ENCODE peak calls at places on chromosome 21, in six cellular contexts. T, V, B, W, M and G are unnamed samples.

GRCh38 chr21:46117586-46118304 is 19.8 kb downstream of the COL6A2 start:
- DNase-seq in B (peak), W (no peak), M (no peak), T (no peak), V (peak), G (no peak)

GRCh38 chr21:29194342-29194741 is 63.9 kb downstream of the MAP3K7CL start:
- DNase-seq in B (no peak), W (no peak), V (no peak), T (no peak), M (no peak), G (no peak)

GRCh38 chr21:15000076-15000475 is 64.7 kb downstream of the NRIP1 start:
- DNase-seq in T (no peak), V (no peak), W (no peak), B (no peak), M (no peak), G (peak)

GRCh38 chr21:39103689-39104088 is 79.6 kb downstream of the PSMG1 start:
- DNase-seq in B (peak), V (no peak), T (no peak), W (no peak), M (peak), G (no peak)

GRCh38 chr21:39867198-39867650 is at the start of gene PCP4:
- DNase-seq in W (peak), T (peak), M (no peak), V (peak), B (no peak), G (no peak)

GRCh38 chr21:32578107-32578691 is 7.1 kb downstream of the TCP10L start:
- DNase-seq in V (no peak), B (no peak), T (no peak), W (peak), M (no peak), G (no peak)

GRCh38 chr21:16588433-16588860 is 858.7 kb downstream of the USP25 start:
- DNase-seq in B (peak), M (peak), T (peak), V (peak), W (peak), G (no peak)

GRCh38 chr21:44427241-44428120 is 27.8 kb upstream of the LRRC3 start:
- DNase-seq in T (no peak), V (no peak), B (peak), W (no peak), M (no peak), G (no peak)

GRCh38 chr21:39951183-39952101 is 84.2 kb downstream of the PCP4 start:
- DNase-seq in V (no peak), M (no peak), W (no peak), B (no peak), T (no peak), G (no peak)

GRCh38 chr21:15203740-15204139 is 138.9 kb upstream of the NRIP1 start:
- DNase-seq in B (no peak), M (no peak), V (no peak), W (peak), T (no peak), G (no peak)

GRCh38 chr21:23853796-23854379 is 1753.4 kb downstream of the MRPL39 start:
- DNase-seq in M (no peak), W (peak), V (no peak), B (no peak), T (no peak), G (peak)

GRCh38 chr21:33789697-33790096 is 125.9 kb downstream of the ATP5PO start:
- DNase-seq in W (no peak), M (no peak), T (no peak), V (no peak), B (no peak), G (peak)

GRCh38 chr21:15152591-15152990 is 87.8 kb upstream of the NRIP1 start:
- DNase-seq in V (no peak), T (no peak), W (no peak), B (no peak), M (no peak), G (no peak)

GRCh38 chr21:46325073-46325912 is 1.3 kb downstream of the PCNT start:
- DNase-seq in T (peak), B (no peak), M (no peak), V (peak), W (peak), G (no peak)

GRCh38 chr21:15730484-15731242 is 881 bp downstream of the USP25 start:
- DNase-seq in W (no peak), V (no peak), B (no peak), T (no peak), M (no peak), G (no peak)

GRCh38 chr21:28212056-28212455 is 780.6 kb downstream of the LTN1 start:
- DNase-seq in T (no peak), M (no peak), B (no peak), V (no peak), W (no peak), G (peak)

GRCh38 chr21:46661211-46661625 is 25.7 kb downstream of the PRMT2 start:
- DNase-seq in M (peak), W (peak), B (no peak), V (peak), T (peak), G (peak)

GRCh38 chr21:38869946-38870345 is 64.2 kb downstream of the ETS2 start:
- DNase-seq in T (no peak), M (no peak), W (no peak), B (no peak), V (no peak), G (no peak)

GRCh38 chr21:22575165-22575584 is 1577.0 kb downstream of the NCAM2 start:
- DNase-seq in B (no peak), W (peak), V (no peak), T (no peak), M (no peak), G (no peak)

GRCh38 chr21:45573452-45574035 is 31.3 kb upstream of the SLC19A1 start:
- DNase-seq in B (peak), T (no peak), M (no peak), V (no peak), W (no peak), G (no peak)

GRCh38 chr21:38985423-38986378 is 180.0 kb downstream of the ETS2 start:
- DNase-seq in M (peak), B (peak), T (peak), W (no peak), V (peak), G (peak)

GRCh38 chr21:33075128-33075527 is 5.2 kb downstream of the OLIG1 start:
- DNase-seq in B (no peak), M (no peak), T (no peak), W (peak), V (no peak), G (no peak)

GRCh38 chr21:37566790-37567725 is 200.5 kb downstream of the DYRK1A start:
- DNase-seq in B (no peak), W (no peak), V (no peak), M (no peak), T (no peak), G (no peak)

GRCh38 chr21:31733521-31734149 is 1.7 kb upstream of the SCAF4 start:
- DNase-seq in B (no peak), T (no peak), W (peak), V (no peak), M (no peak), G (no peak)

GRCh38 chr21:28156590-28156989 is 836.1 kb downstream of the LTN1 start:
- DNase-seq in M (no peak), V (no peak), W (no peak), B (no peak), T (no peak), G (no peak)

GRCh38 chr21:45026066-45026745 is 48.2 kb upstream of the ADARB1 start:
- DNase-seq in B (peak), V (no peak), T (no peak), M (no peak), W (no peak), G (no peak)

GRCh38 chr21:32962286-32962685 is 63.4 kb upstream of the OLIG2 start:
- DNase-seq in M (no peak), T (no peak), B (peak), W (peak), V (no peak), G (no peak)

GRCh38 chr21:44927587-44928461 is 7.1 kb upstream of the ITGB2 start:
- DNase-seq in M (no peak), B (no peak), T (no peak), V (peak), W (no peak), G (no peak)

GRCh38 chr21:38819719-38820147 is 14.0 kb downstream of the ETS2 start:
- DNase-seq in B (peak), T (peak), M (no peak), V (no peak), W (no peak), G (no peak)

GRCh38 chr21:15831497-15831896 is 101.7 kb downstream of the USP25 start:
- DNase-seq in M (no peak), T (no peak), B (no peak), V (no peak), W (no peak), G (no peak)

GRCh38 chr21:33767236-33767635 is 124.9 kb downstream of the ITSN1 start:
- DNase-seq in W (no peak), T (no peak), M (peak), V (no peak), B (no peak), G (no peak)

GRCh38 chr21:45792682-45793383 is 149.3 kb downstream of the PCBP3 start:
- DNase-seq in T (no peak), W (no peak), M (no peak), B (no peak), V (no peak), G (no peak)

DNA sequence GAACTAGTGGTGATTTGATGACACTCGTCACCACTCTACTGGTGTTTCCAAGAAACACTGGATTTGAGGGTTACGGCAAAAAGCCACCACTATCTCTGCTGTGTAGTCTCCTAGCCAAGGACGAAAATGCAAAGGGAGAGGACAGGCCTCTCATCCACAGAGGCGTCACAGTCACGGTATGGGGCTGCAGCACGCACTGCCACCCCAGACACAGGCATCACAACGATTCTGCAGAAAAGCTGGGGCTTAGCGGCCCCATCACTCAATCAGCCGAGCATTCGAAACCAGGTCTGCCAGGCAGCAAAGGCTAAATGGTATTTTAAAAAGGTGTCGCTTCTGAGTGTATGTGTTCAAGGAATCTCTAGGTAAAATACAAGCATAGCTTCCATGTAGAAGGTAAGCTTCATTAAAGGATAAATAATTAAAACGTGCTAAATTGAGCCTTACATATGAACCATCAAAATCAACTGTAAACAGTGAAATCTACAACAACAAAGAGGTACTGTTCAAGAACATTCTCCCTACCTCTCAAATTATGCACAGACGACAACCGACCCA is 1.4 kb downstream of the RIPK4 start:
- DNase-seq in T (no peak), W (no peak), B (no peak), V (no peak), M (no peak), G (no peak)
- H3K4me3 ChIP-seq in T (peak), W (no peak), B (no peak), V (no peak), M (no peak), G (peak)

GRCh38 chr21:36035381-36035791 is 24.9 kb downstream of the SETD4 start:
- DNase-seq in M (no peak), W (peak), V (no peak), B (no peak), T (peak), G (no peak)
- TF ChIP-seq CTCF in M (no peak), W (no peak), V (no peak), B (no peak), T (no peak), G (no peak)

DNA sequence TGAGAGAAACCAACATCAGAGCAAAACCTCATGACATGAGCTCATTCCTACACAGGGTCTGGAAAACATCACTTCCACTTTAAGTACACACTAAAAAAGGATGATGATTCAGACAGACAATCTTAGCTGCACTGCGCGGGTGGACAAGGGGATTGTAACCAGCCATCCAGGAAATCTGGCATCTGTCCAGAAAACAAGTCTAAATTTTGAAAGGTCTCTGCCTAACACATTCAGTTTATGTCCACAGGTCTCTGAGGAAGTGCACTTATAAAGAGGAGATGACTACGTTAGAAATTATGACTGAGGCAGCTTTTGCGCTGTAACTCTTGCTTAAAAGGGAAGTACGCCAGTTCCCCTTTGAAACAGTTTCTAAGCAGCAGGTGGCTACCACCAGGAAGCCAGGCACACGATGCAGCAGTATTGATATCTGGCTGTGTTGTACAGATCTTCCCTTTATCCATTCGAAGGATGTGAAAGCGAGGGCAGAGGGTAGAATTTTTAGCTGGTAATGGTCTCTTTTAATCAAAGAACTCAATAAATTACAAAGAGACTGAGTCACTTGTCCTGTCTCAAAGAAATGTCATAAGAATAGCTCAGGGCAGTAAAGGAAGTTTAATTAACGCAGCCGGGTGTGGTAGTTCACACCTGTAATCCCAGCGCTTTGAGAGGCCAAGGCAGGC is 128.0 kb downstream of the SETD4 start:
- DNase-seq in T (no peak), M (peak), B (no peak), V (peak), W (peak), G (peak)
- H3K4me3 ChIP-seq in T (no peak), M (no peak), B (peak), V (peak), W (no peak), G (no peak)

GRCh38 chr21:18384771-18385170 is 18.8 kb downstream of the TMPRSS15 start:
- DNase-seq in V (no peak), B (no peak), W (peak), M (no peak), T (no peak), G (peak)
- TF ChIP-seq CTCF in V (peak), B (no peak), W (peak), M (no peak), T (no peak), G (peak)

DNA sequence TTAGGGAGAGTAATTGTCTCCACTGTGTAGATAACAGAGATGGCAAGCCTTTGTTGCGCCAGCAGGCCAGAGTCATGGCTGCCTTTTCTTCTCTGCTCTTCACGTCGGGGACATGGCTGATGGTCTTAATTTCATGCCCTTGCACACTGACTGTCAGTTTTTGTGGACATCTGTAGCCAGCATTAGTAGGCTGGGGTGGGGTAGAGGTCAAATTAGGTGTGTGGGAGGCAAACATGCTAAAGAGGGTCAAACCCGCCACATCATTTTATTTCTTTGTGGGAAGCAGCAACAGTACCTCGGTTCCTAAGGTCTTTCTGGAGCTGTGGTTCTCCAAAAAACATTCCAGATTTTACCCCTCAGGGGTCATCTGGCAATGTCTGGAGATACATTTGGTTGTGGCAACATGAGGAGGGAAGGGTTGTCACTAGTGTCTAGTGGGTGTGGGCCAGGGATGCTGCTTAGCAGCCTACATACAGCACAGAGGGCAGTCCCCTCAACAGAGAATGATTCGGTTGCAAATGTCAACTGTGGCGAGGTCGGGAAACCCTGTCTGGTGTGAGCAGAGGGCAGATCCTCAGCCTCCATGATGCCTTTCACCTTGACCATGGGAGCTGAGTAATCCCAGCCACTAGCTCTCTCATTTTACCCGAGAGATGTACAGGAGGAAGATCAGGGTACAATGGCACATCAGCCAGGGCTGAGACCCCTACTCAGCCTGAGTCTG is 14.7 kb downstream of the RUNX1 start:
- DNase-seq in V (no peak), W (no peak), M (no peak), B (no peak), T (no peak), G (no peak)
- H3K4me3 ChIP-seq in V (no peak), W (no peak), M (no peak), B (no peak), T (no peak), G (no peak)